ENCODE peak calls at places on chromosome 22, in seven cellular contexts. C is HFFc6, X is globus pallidus, G is cardiac muscle cell, O is A172, Z is frontal cortex, J is mesendoderm. B is an unnamed sample.

GRCh38 chr22:47174096-47174495 is 411.6 kb downstream of the TBC1D22A start:
- DNase-seq in C (no peak), X (no peak), G (no peak), O (no peak), Z (no peak), J (no peak), B (no peak)

GRCh38 chr22:44620129-44620840 is 81.7 kb upstream of the PRR5 start:
- DNase-seq in C (no peak), X (no peak), G (peak; percentile 82), O (no peak), Z (no peak), J (peak; percentile 96), B (no peak)

GRCh38 chr22:20763630-20764029 is 10.3 kb upstream of the SERPIND1 start:
- DNase-seq in C (no peak), X (no peak), G (no peak), O (no peak), Z (no peak), J (no peak), B (no peak)

GRCh38 chr22:42978453-42979103 is 36.4 kb downstream of the PACSIN2 start:
- DNase-seq in C (peak; percentile 33), X (no peak), G (peak; percentile 73), O (peak; percentile 40), Z (no peak), J (peak; percentile 58), B (no peak)

GRCh38 chr22:40220316-40221054 is 42.8 kb downstream of the TNRC6B start:
- DNase-seq in C (no peak), X (no peak), G (peak; percentile 51), O (no peak), Z (no peak), J (no peak), B (peak; percentile 24)

GRCh38 chr22:39148727-39149535 is 3.5 kb downstream of the CBX7 start:
- DNase-seq in C (no peak), X (no peak), G (no peak), O (no peak), Z (peak; percentile 38), J (peak; percentile 73), B (no peak)

GRCh38 chr22:18045794-18046193 is 21.4 kb upstream of the MICAL3 start:
- DNase-seq in C (no peak), X (no peak), G (no peak), O (no peak), Z (no peak), J (no peak), B (no peak)

GRCh38 chr22:46042786-46043185 is 65.8 kb upstream of the WNT7B start:
- DNase-seq in C (no peak), X (no peak), G (no peak), O (no peak), Z (no peak), J (no peak), B (no peak)

GRCh38 chr22:36727110-36727509 is 23.6 kb upstream of the CACNG2 start:
- DNase-seq in C (no peak), X (no peak), G (no peak), O (no peak), Z (no peak), J (no peak), B (no peak)

GRCh38 chr22:42356547-42356946 is 75.7 kb downstream of the NFAM1 start:
- DNase-seq in C (no peak), X (no peak), G (no peak), O (no peak), Z (no peak), J (no peak), B (no peak)

GRCh38 chr22:30876925-30877553 is 91.5 kb downstream of the MORC2 start:
- DNase-seq in C (no peak), X (peak; percentile 62), G (peak; percentile 92), O (no peak), Z (peak; percentile 52), J (no peak), B (peak; percentile 57)

GRCh38 chr22:48139776-48140175 is 1377.3 kb downstream of the TBC1D22A start:
- DNase-seq in C (no peak), X (no peak), G (no peak), O (no peak), Z (no peak), J (no peak), B (no peak)

GRCh38 chr22:30668306-30668655 is 606 bp upstream of the DUSP18 start:
- DNase-seq in C (no peak), X (no peak), G (no peak), O (no peak), Z (no peak), J (no peak), B (no peak)

GRCh38 chr22:41713004-41713403 is 13.7 kb downstream of the MEI1 start:
- DNase-seq in C (no peak), X (no peak), G (no peak), O (peak; percentile 62), Z (no peak), J (no peak), B (no peak)

GRCh38 chr22:38718414-38718813 is 12.7 kb downstream of the GTPBP1 start:
- DNase-seq in C (peak; percentile 87), X (no peak), G (peak; percentile 80), O (peak; percentile 83), Z (no peak), J (peak; percentile 88), B (no peak)

GRCh38 chr22:40517631-40518030 is 118.9 kb downstream of the MRTFA start:
- DNase-seq in C (no peak), X (no peak), G (no peak), O (no peak), Z (no peak), J (no peak), B (no peak)

GRCh38 chr22:40414306-40414705 is 43.9 kb downstream of the SGSM3 start:
- DNase-seq in C (no peak), X (no peak), G (no peak), O (no peak), Z (no peak), J (no peak), B (no peak)

GRCh38 chr22:42283288-42284229 is 13.1 kb upstream of the TCF20 start:
- DNase-seq in C (no peak), X (no peak), G (peak; percentile 27), O (no peak), Z (peak; percentile 61), J (peak; percentile 65), B (peak; percentile 12)

GRCh38 chr22:46064966-46065666 is 85.2 kb upstream of the PPARA start:
- DNase-seq in C (no peak), X (peak; percentile 63), G (no peak), O (peak; percentile 8), Z (no peak), J (no peak), B (no peak)

GRCh38 chr22:32701021-32701420 is 100.5 kb upstream of the TIMP3 start:
- DNase-seq in C (no peak), X (no peak), G (peak; percentile 39), O (no peak), Z (no peak), J (no peak), B (no peak)

GRCh38 chr22:43186272-43187170 is at the start of gene TTLL12:
- DNase-seq in C (peak; percentile 20), X (peak; percentile 54), G (peak; percentile 73), O (no peak), Z (peak; percentile 91), J (peak; percentile 50), B (no peak)

GRCh38 chr22:24819487-24819886 is 13.5 kb downstream of the SGSM1 start:
- DNase-seq in C (no peak), X (no peak), G (no peak), O (no peak), Z (no peak), J (no peak), B (no peak)

GRCh38 chr22:19086944-19087343 is 35.3 kb downstream of the DGCR2 start:
- DNase-seq in C (peak; percentile 46), X (no peak), G (peak; percentile 44), O (peak; percentile 27), Z (no peak), J (no peak), B (no peak)

GRCh38 chr22:30940655-30941362 is 27.8 kb downstream of the MORC2 start:
- DNase-seq in C (no peak), X (no peak), G (no peak), O (no peak), Z (no peak), J (no peak), B (no peak)

GRCh38 chr22:23579870-23580585 is at the start of gene IGLL1:
- DNase-seq in C (no peak), X (no peak), G (no peak), O (no peak), Z (no peak), J (no peak), B (no peak)

GRCh38 chr22:50209893-50210292 is 9.1 kb downstream of the SELENOO start:
- DNase-seq in C (peak; percentile 53), X (peak; percentile 54), G (peak; percentile 76), O (peak; percentile 35), Z (peak; percentile 75), J (peak; percentile 52), B (peak; percentile 61)

GRCh38 chr22:36377022-36377631 is 10.6 kb downstream of the MYH9 start:
- DNase-seq in C (no peak), X (no peak), G (no peak), O (no peak), Z (no peak), J (no peak), B (no peak)

GRCh38 chr22:31148953-31149627 is 8.8 kb upstream of the PLA2G3 start:
- DNase-seq in C (peak; percentile 65), X (peak; percentile 64), G (peak; percentile 89), O (peak; percentile 57), Z (peak; percentile 55), J (peak; percentile 89), B (peak; percentile 48)

B was measured in substantia nigra.